ENCODE peak calls at places on chromosomes 11 and 22, in ten cellular contexts. H is uterus, V is astrocyte of the spinal cord, F is IMR-90, O is WTC11, C is tibial nerve, Z is chondrocyte, E is GM10248, U is choroid plexus epithelial cell, X is CD14-positive monocyte. I is an unnamed sample.

GRCh38 chr22:42682113-42682851 is 33.1 kb upstream of the CYB5R3 start:
- DNase-seq in H (no peak), V (no peak), F (no peak), O (no peak), C (no peak), Z (no peak), E (no peak), U (no peak), X (no peak), I (no peak)

GRCh38 chr11:62611705-62612365 is 740 bp downstream of the EML3 start:
- DNase-seq in H (peak; percentile 74), V (peak; percentile 72), F (peak; percentile 60), O (peak; percentile 26), C (no peak), Z (no peak), E (peak; percentile 66), U (peak; percentile 60), X (no peak), I (no peak)

GRCh38 chr11:93319224-93319839 is 11.2 kb upstream of the DEUP1 start:
- DNase-seq in H (no peak), V (no peak), F (no peak), O (no peak), C (no peak), Z (no peak), E (no peak), U (no peak), X (no peak), I (no peak)

GRCh38 chr11:75797796-75798195 is 17.2 kb upstream of the UVRAG start:
- DNase-seq in H (no peak), V (no peak), F (peak; percentile 16), O (no peak), C (no peak), Z (no peak), E (no peak), U (no peak), X (peak; percentile 14), I (no peak)

GRCh38 chr11:72885853-72886252 is 71.6 kb downstream of the ATG16L2 start:
- DNase-seq in H (no peak), V (no peak), F (no peak), O (no peak), C (no peak), Z (no peak), E (no peak), U (no peak), X (no peak), I (no peak)

GRCh38 chr22:39748877-39749276 is 144.7 kb downstream of the ENTHD1 start:
- DNase-seq in H (no peak), V (peak; percentile 26), F (peak; percentile 97), O (no peak), C (no peak), Z (no peak), E (no peak), U (peak; percentile 76), X (no peak), I (no peak)

GRCh38 chr11:38971141-38971540 is 2373.1 kb upstream of the RAG2 start:
- DNase-seq in H (no peak), V (no peak), F (no peak), O (no peak), C (no peak), Z (no peak), E (no peak), U (no peak), X (no peak), I (no peak)

GRCh38 chr11:104337273-104337672 is 173.3 kb upstream of the PDGFD start:
- DNase-seq in H (no peak), V (no peak), F (no peak), O (no peak), C (no peak), Z (no peak), E (no peak), U (peak; percentile 13), X (no peak), I (no peak)

GRCh38 chr11:45384711-45385241 is 98.6 kb upstream of the SYT13 start:
- DNase-seq in H (no peak), V (no peak), F (no peak), O (no peak), C (no peak), Z (peak; percentile 78), E (no peak), U (no peak), X (no peak), I (peak; percentile 34)

GRCh38 chr22:30217698-30218565 is 28.6 kb downstream of the LIF start:
- DNase-seq in H (no peak), V (no peak), F (no peak), O (no peak), C (no peak), Z (no peak), E (no peak), U (no peak), X (no peak), I (no peak)

GRCh38 chr11:31779268-31779879 is 31.7 kb downstream of the PAX6 start:
- DNase-seq in H (no peak), V (peak; percentile 72), F (peak; percentile 83), O (no peak), C (no peak), Z (no peak), E (no peak), U (peak; percentile 31), X (no peak), I (no peak)

GRCh38 chr11:35918716-35919115 is 25.1 kb upstream of the LDLRAD3 start:
- DNase-seq in H (no peak), V (no peak), F (no peak), O (no peak), C (no peak), Z (no peak), E (no peak), U (no peak), X (no peak), I (no peak)

GRCh38 chr11:706439-706956 is 467 bp downstream of the EPS8L2 start:
- DNase-seq in H (no peak), V (peak; percentile 34), F (peak; percentile 36), O (no peak), C (no peak), Z (peak; percentile 87), E (no peak), U (peak; percentile 24), X (no peak), I (no peak)

GRCh38 chr11:117827521-117828511 is 3.3 kb upstream of the FXYD2 start:
- DNase-seq in H (peak; percentile 14), V (no peak), F (no peak), O (peak; percentile 5), C (no peak), Z (peak; percentile 77), E (no peak), U (no peak), X (no peak), I (no peak)

GRCh38 chr11:774873-775592 is 2.3 kb downstream of the GATD1 start:
- DNase-seq in H (peak; percentile 24), V (peak; percentile 39), F (peak; percentile 33), O (peak; percentile 15), C (no peak), Z (peak; percentile 79), E (no peak), U (no peak), X (no peak), I (no peak)

DNA sequence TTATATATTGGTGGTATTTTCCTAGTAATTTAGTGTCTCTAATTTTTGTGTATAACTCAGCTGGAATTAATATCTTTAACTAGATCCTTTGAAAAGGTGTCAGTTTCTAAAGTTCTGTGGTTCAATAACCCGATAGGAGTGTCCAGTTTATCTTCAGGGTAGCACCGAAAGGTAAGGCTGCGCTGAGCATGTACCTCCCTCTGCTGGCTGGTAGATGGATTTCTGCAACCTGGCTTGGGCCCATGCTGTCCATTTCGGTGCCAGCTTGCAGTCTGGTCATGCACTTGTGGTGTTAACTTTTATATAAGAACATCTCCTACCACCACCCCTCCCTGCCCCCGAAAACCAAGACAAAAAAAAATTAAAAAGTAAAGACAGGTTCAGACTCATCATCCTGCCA is 24.7 kb downstream of the EXT2 start:
- DNase-seq in H (no peak), V (no peak), F (no peak), O (no peak), C (no peak), Z (no peak), E (no peak), U (no peak), X (no peak), I (no peak)
- TF ChIP-seq CTCF in H (no peak), V (peak; percentile 40), F (peak; percentile 12), O (no peak), C (no peak), Z (peak; percentile 53), E (no peak), U (peak; percentile 60), X (no peak), I (peak; percentile 41)

GRCh38 chr22:22893077-22893805 is 5.6 kb downstream of the IGLL5 start:
- DNase-seq in H (no peak), V (no peak), F (no peak), O (no peak), C (no peak), Z (no peak), E (no peak), U (no peak), X (no peak), I (no peak)
- TF ChIP-seq CTCF in H (no peak), V (no peak), F (no peak), O (no peak), C (no peak), Z (no peak), E (no peak), U (no peak), X (no peak), I (no peak)

GRCh38 chr11:69644071-69644961 is 3.4 kb downstream of the CCND1 start:
- DNase-seq in H (peak; percentile 65), V (peak; percentile 96), F (peak; percentile 92), O (no peak), C (peak; percentile 25), Z (no peak), E (no peak), U (peak; percentile 96), X (peak; percentile 45), I (no peak)
- TF ChIP-seq CTCF in H (no peak), V (peak; percentile 43), F (peak; percentile 56), O (no peak), C (peak; percentile 55), Z (peak; percentile 52), E (no peak), U (peak; percentile 47), X (no peak), I (no peak)

DNA sequence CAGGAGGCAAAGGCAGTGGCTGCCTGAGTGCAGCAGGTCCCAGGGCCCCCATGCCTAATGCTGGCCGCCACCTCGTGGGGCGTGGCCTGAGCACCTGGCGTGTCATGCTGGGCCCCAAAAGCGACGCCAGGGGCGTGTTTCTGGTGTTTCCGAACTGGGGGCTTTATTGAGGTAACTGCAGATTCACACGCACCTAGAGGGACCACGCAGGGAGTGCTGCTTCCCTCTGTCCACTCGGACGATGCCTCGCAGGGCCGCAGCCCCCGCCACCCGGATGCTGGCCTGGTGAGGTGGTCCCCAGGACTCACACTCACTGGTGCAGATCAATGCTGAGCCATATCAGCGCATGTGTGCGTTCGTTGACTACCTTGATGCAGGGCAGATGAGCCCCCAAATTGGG is 736.2 kb downstream of the BRD1 start:
- DNase-seq in H (no peak), V (no peak), F (no peak), O (no peak), C (no peak), Z (peak; percentile 72), E (no peak), U (no peak), X (peak; percentile 30), I (no peak)
- TF ChIP-seq CTCF in H (no peak), V (no peak), F (no peak), O (no peak), C (no peak), Z (no peak), E (no peak), U (no peak), X (no peak), I (no peak)

GRCh38 chr11:96447711-96448110 is 57.9 kb downstream of the JRKL start:
- DNase-seq in H (no peak), V (no peak), F (no peak), O (no peak), C (no peak), Z (no peak), E (no peak), U (no peak), X (no peak), I (no peak)
- TF ChIP-seq CTCF in H (no peak), V (no peak), F (no peak), O (no peak), C (no peak), Z (no peak), E (no peak), U (no peak), X (no peak), I (no peak)

I was measured in neural crest cell.